ENCODE peak calls at places on chromosomes 6 and 20, in eight cellular contexts. E is AG04450, V is mucosa of descending colon, O is A549, P is natural killer cell, W is tibial artery, L is PC-9, I is AG10803. H is an unnamed sample.

GRCh38 chr6:149057464-149057840 is 260.1 kb upstream of the TAB2 start:
- DNase-seq in E (no peak), V (no peak), O (no peak), P (no peak), W (no peak), L (no peak), I (no peak), H (no peak)

GRCh38 chr6:3620389-3620788 is 131.1 kb downstream of the PXDC1 start:
- DNase-seq in E (no peak), V (no peak), O (no peak), P (no peak), W (no peak), L (no peak), I (no peak), H (no peak)

GRCh38 chr6:107334026-107334425 is 125.3 kb downstream of the PDSS2 start:
- DNase-seq in E (no peak), V (no peak), O (no peak), P (no peak), W (no peak), L (no peak), I (no peak), H (no peak)

GRCh38 chr6:109526905-109527628 is 44.0 kb upstream of the ZBTB24 start:
- DNase-seq in E (peak; percentile 23), V (no peak), O (peak; percentile 63), P (no peak), W (no peak), L (peak; percentile 33), I (peak; percentile 68), H (peak; percentile 27)

GRCh38 chr6:134111062-134111677 is 58.7 kb upstream of the SLC2A12 start:
- DNase-seq in E (no peak), V (no peak), O (peak; percentile 72), P (no peak), W (no peak), L (peak; percentile 15), I (peak; percentile 46), H (no peak)

GRCh38 chr20:17227669-17228623 is 1.1 kb downstream of the PCSK2 start:
- DNase-seq in E (no peak), V (no peak), O (no peak), P (no peak), W (no peak), L (no peak), I (peak; percentile 5), H (no peak)

GRCh38 chr20:46552460-46553420 is 2.3 kb upstream of the OCSTAMP start:
- DNase-seq in E (no peak), V (no peak), O (no peak), P (no peak), W (no peak), L (no peak), I (no peak), H (no peak)

GRCh38 chr20:6430381-6430780 is 307.6 kb upstream of the FERMT1 start:
- DNase-seq in E (no peak), V (no peak), O (no peak), P (no peak), W (no peak), L (no peak), I (no peak), H (no peak)

GRCh38 chr20:11045412-11046175 is 371.8 kb upstream of the JAG1 start:
- DNase-seq in E (no peak), V (no peak), O (no peak), P (no peak), W (no peak), L (no peak), I (no peak), H (no peak)

GRCh38 chr20:38542994-38543906 is 37.7 kb upstream of the ADIG start:
- DNase-seq in E (no peak), V (no peak), O (no peak), P (no peak), W (no peak), L (no peak), I (peak; percentile 10), H (no peak)

GRCh38 chr6:147715035-147715434 is 206.5 kb downstream of the SAMD5 start:
- DNase-seq in E (no peak), V (no peak), O (no peak), P (no peak), W (no peak), L (no peak), I (no peak), H (no peak)

GRCh38 chr6:4402477-4402976 is 267.2 kb upstream of the ECI2 start:
- DNase-seq in E (peak; percentile 39), V (no peak), O (peak; percentile 66), P (no peak), W (peak; percentile 28), L (peak; percentile 25), I (peak; percentile 84), H (no peak)

GRCh38 chr6:79628466-79629288 is 2.5 kb upstream of the SH3BGRL2 start:
- DNase-seq in E (no peak), V (no peak), O (no peak), P (no peak), W (no peak), L (no peak), I (no peak), H (no peak)

GRCh38 chr20:51306521-51307358 is 235.8 kb downstream of the NFATC2 start:
- DNase-seq in E (peak; percentile 34), V (peak; percentile 82), O (peak; percentile 66), P (peak; percentile 65), W (peak; percentile 61), L (peak; percentile 76), I (peak; percentile 57), H (peak; percentile 65)

GRCh38 chr20:25309395-25310267 is 61.7 kb downstream of the PYGB start:
- DNase-seq in E (no peak), V (peak; percentile 75), O (peak; percentile 96), P (no peak), W (peak; percentile 56), L (peak; percentile 64), I (peak; percentile 86), H (no peak)
- TF ChIP-seq CTCF in E (no peak), V (no peak), O (peak; percentile 17), P (no peak), W (no peak), L (no peak), I (no peak), H (no peak)

DNA sequence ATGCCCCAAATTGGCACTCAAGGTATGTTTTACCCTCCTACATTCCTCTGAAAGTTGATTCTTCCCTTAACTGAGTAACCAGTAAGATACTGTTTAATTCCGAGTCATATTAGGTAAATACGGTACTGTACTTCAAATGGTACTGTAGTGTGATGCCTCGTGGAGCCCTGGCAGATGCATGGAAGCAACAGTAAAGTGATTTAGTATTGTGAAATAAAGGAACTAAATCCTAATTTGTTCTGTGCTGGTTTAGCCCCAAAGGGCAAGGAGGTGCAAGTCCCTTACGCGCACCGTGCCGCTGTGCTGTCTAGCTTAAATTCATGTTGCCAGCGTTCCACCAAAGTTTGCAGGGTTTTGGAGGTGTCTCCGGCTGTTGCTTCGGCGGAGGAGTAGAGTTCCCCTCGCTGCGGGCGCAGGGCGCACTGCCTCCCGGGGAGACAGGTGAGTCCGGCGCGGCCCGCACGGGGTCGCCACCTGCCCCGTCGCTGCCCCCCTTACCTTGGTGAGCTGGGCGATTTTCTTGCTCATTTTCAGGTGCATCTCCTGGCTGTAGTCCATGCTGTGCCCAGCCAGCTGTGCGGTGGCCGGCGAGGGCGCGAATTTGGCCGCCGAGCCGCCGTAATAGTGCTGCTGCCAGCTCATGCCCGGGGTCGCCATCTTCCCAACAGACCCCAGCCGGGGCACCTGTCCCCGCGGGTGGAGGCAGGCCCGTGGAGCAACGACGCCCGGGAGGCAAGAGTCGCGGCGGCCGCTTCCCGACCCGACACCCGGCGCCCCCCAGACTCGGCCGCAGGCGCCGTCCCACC is 618 bp downstream of the FAM184A start:
- DNase-seq in E (no peak), V (peak; percentile 54), O (no peak), P (peak; percentile 25), W (peak; percentile 41), L (peak; percentile 29), I (peak; percentile 2), H (peak; percentile 27)
- TF ChIP-seq CTCF in E (no peak), V (no peak), O (no peak), P (no peak), W (peak; percentile 5), L (peak; percentile 44), I (no peak), H (no peak)

GRCh38 chr20:57049298-57049697 is 217.1 kb downstream of the BMP7 start:
- DNase-seq in E (no peak), V (no peak), O (no peak), P (no peak), W (no peak), L (no peak), I (no peak), H (no peak)

GRCh38 chr20:57051096-57051495 is 215.3 kb downstream of the BMP7 start:
- DNase-seq in E (no peak), V (no peak), O (no peak), P (no peak), W (no peak), L (no peak), I (no peak), H (no peak)

GRCh38 chr20:57048027-57048869 is 218.2 kb downstream of the BMP7 start:
- DNase-seq in E (no peak), V (peak; percentile 43), O (peak; percentile 81), P (no peak), W (no peak), L (peak; percentile 47), I (peak; percentile 65), H (no peak)

GRCh38 chr20:57043669-57044268 is 222.7 kb downstream of the BMP7 start:
- DNase-seq in E (no peak), V (no peak), O (no peak), P (no peak), W (no peak), L (no peak), I (no peak), H (no peak)

GRCh38 chr20:57047281-57048026 is 219.0 kb downstream of the BMP7 start:
- DNase-seq in E (no peak), V (peak; percentile 39), O (peak; percentile 59), P (no peak), W (no peak), L (peak; percentile 40), I (no peak), H (no peak)
- TF ChIP-seq CTCF in E (no peak), V (no peak), O (peak; percentile 35), P (no peak), W (no peak), L (peak; percentile 67), I (peak; percentile 28), H (no peak)

DNA sequence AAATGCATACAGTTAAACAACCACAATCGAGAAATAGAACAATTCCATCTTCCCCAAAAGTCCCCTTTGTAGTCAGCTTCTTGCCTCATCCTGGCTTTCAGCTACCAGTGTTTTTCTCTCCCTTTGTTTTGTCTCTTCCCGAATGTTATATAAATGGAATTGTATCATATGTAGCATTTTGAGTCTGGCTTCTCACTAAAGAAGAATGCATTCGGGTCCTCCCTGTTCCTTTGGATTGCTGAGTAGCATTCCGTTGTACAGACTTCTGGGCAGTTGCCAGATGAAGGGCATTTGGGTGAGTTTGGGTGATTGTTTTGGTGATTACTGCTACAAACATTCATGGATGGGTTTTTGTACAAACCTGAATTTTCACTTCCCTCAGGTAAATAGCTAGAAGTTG is 27.8 kb downstream of the PRPH2 start:
- DNase-seq in E (no peak), V (no peak), O (no peak), P (no peak), W (no peak), L (peak; percentile 47), I (peak; percentile 94), H (no peak)
- TF ChIP-seq CTCF in E (no peak), V (no peak), O (no peak), P (no peak), W (no peak), L (no peak), I (no peak), H (no peak)